ENCODE peak calls at places on chromosome 21, in seven cellular contexts. One of them, this sample, is unnamed.

GRCh38 chr21:26095131-26095530 is 75.4 kb downstream of the APP start:
- DNase-seq in ELF-1: no peak
- DNase-seq in amniotic stem cell: no peak
- DNase-seq in BJ: no peak
- DNase-seq in left lung: no peak
- DNase-seq in heart right ventricle: no peak
- DNase-seq in stimulated activated CD4-positive, alpha-beta T cell treated with anti-CD3 and anti-CD28 coated beads, Interleukin-15, amount 100 ng/mL, for 1 hour: no peak
- DNase-seq in this sample: no peak

GRCh38 chr21:19603011-19603593 is 1199.5 kb upstream of the TMPRSS15 start:
- DNase-seq in ELF-1: no peak
- DNase-seq in amniotic stem cell: no peak
- DNase-seq in BJ: no peak
- DNase-seq in left lung: no peak
- DNase-seq in heart right ventricle: no peak
- DNase-seq in stimulated activated CD4-positive, alpha-beta T cell treated with anti-CD3 and anti-CD28 coated beads, Interleukin-15, amount 100 ng/mL, for 1 hour: no peak
- DNase-seq in this sample: no peak

GRCh38 chr21:42013338-42013737 is 3.2 kb upstream of the ZBTB21 start:
- DNase-seq in ELF-1: no peak
- DNase-seq in amniotic stem cell: no peak
- DNase-seq in BJ: no peak
- DNase-seq in left lung: no peak
- DNase-seq in heart right ventricle: no peak
- DNase-seq in stimulated activated CD4-positive, alpha-beta T cell treated with anti-CD3 and anti-CD28 coated beads, Interleukin-15, amount 100 ng/mL, for 1 hour: no peak
- DNase-seq in this sample: no peak

GRCh38 chr21:33230518-33231324 is 983 bp downstream of the IFNAR2 start:
- DNase-seq in ELF-1: peak; percentile 55
- DNase-seq in amniotic stem cell: no peak
- DNase-seq in BJ: peak; percentile 12
- DNase-seq in left lung: peak; percentile 82
- DNase-seq in heart right ventricle: peak; percentile 64
- DNase-seq in stimulated activated CD4-positive, alpha-beta T cell treated with anti-CD3 and anti-CD28 coated beads, Interleukin-15, amount 100 ng/mL, for 1 hour: no peak
- DNase-seq in this sample: no peak

GRCh38 chr21:39114871-39115658 is 68.2 kb downstream of the PSMG1 start:
- DNase-seq in ELF-1: no peak
- DNase-seq in amniotic stem cell: no peak
- DNase-seq in BJ: no peak
- DNase-seq in left lung: no peak
- DNase-seq in heart right ventricle: no peak
- DNase-seq in stimulated activated CD4-positive, alpha-beta T cell treated with anti-CD3 and anti-CD28 coated beads, Interleukin-15, amount 100 ng/mL, for 1 hour: no peak
- DNase-seq in this sample: no peak

GRCh38 chr21:32733356-32733755 is 5.5 kb upstream of the SYNJ1 start:
- DNase-seq in ELF-1: no peak
- DNase-seq in amniotic stem cell: no peak
- DNase-seq in BJ: no peak
- DNase-seq in left lung: no peak
- DNase-seq in heart right ventricle: no peak
- DNase-seq in stimulated activated CD4-positive, alpha-beta T cell treated with anti-CD3 and anti-CD28 coated beads, Interleukin-15, amount 100 ng/mL, for 1 hour: no peak
- DNase-seq in this sample: no peak

GRCh38 chr21:28588997-28589396 is 403.7 kb downstream of the LTN1 start:
- DNase-seq in ELF-1: no peak
- DNase-seq in amniotic stem cell: no peak
- DNase-seq in BJ: no peak
- DNase-seq in left lung: no peak
- DNase-seq in heart right ventricle: no peak
- DNase-seq in stimulated activated CD4-positive, alpha-beta T cell treated with anti-CD3 and anti-CD28 coated beads, Interleukin-15, amount 100 ng/mL, for 1 hour: no peak
- DNase-seq in this sample: no peak

GRCh38 chr21:36150192-36150711 is 6.4 kb upstream of the DOP1B start:
- DNase-seq in ELF-1: no peak
- DNase-seq in amniotic stem cell: no peak
- DNase-seq in BJ: no peak
- DNase-seq in left lung: no peak
- DNase-seq in heart right ventricle: peak; percentile 48
- DNase-seq in stimulated activated CD4-positive, alpha-beta T cell treated with anti-CD3 and anti-CD28 coated beads, Interleukin-15, amount 100 ng/mL, for 1 hour: no peak
- DNase-seq in this sample: no peak

GRCh38 chr21:42550817-42551216 is 37.2 kb downstream of the SLC37A1 start:
- DNase-seq in ELF-1: no peak
- DNase-seq in amniotic stem cell: no peak
- DNase-seq in BJ: no peak
- DNase-seq in left lung: no peak
- DNase-seq in heart right ventricle: no peak
- DNase-seq in stimulated activated CD4-positive, alpha-beta T cell treated with anti-CD3 and anti-CD28 coated beads, Interleukin-15, amount 100 ng/mL, for 1 hour: no peak
- DNase-seq in this sample: no peak

GRCh38 chr21:44800103-44800502 is 1.5 kb downstream of the UBE2G2 start:
- DNase-seq in ELF-1: no peak
- DNase-seq in amniotic stem cell: no peak
- DNase-seq in BJ: no peak
- DNase-seq in left lung: no peak
- DNase-seq in heart right ventricle: peak; percentile 34
- DNase-seq in stimulated activated CD4-positive, alpha-beta T cell treated with anti-CD3 and anti-CD28 coated beads, Interleukin-15, amount 100 ng/mL, for 1 hour: no peak
- DNase-seq in this sample: no peak

GRCh38 chr21:44969965-44970755 is 30.3 kb downstream of the SLX9 start:
- DNase-seq in ELF-1: peak; percentile 83
- DNase-seq in amniotic stem cell: peak; percentile 12
- DNase-seq in BJ: no peak
- DNase-seq in left lung: peak; percentile 79
- DNase-seq in heart right ventricle: no peak
- DNase-seq in stimulated activated CD4-positive, alpha-beta T cell treated with anti-CD3 and anti-CD28 coated beads, Interleukin-15, amount 100 ng/mL, for 1 hour: no peak
- DNase-seq in this sample: no peak

GRCh38 chr21:34365794-34366193 is 2.0 kb downstream of the KCNE2 start:
- DNase-seq in ELF-1: no peak
- DNase-seq in amniotic stem cell: no peak
- DNase-seq in BJ: no peak
- DNase-seq in left lung: no peak
- DNase-seq in heart right ventricle: no peak
- DNase-seq in stimulated activated CD4-positive, alpha-beta T cell treated with anti-CD3 and anti-CD28 coated beads, Interleukin-15, amount 100 ng/mL, for 1 hour: no peak
- DNase-seq in this sample: no peak

GRCh38 chr21:31397939-31398338 is 53.9 kb upstream of the TIAM1 start:
- DNase-seq in ELF-1: no peak
- DNase-seq in amniotic stem cell: no peak
- DNase-seq in BJ: no peak
- DNase-seq in left lung: no peak
- DNase-seq in heart right ventricle: no peak
- DNase-seq in stimulated activated CD4-positive, alpha-beta T cell treated with anti-CD3 and anti-CD28 coated beads, Interleukin-15, amount 100 ng/mL, for 1 hour: no peak
- DNase-seq in this sample: no peak

GRCh38 chr21:45131537-45131999 is 57.2 kb downstream of the ADARB1 start:
- DNase-seq in ELF-1: no peak
- DNase-seq in amniotic stem cell: no peak
- DNase-seq in BJ: no peak
- DNase-seq in left lung: peak; percentile 69
- DNase-seq in heart right ventricle: no peak
- DNase-seq in stimulated activated CD4-positive, alpha-beta T cell treated with anti-CD3 and anti-CD28 coated beads, Interleukin-15, amount 100 ng/mL, for 1 hour: no peak
- DNase-seq in this sample: no peak

GRCh38 chr21:35025206-35026152 is 23.6 kb downstream of the RUNX1 start:
- DNase-seq in ELF-1: no peak
- DNase-seq in amniotic stem cell: no peak
- DNase-seq in BJ: no peak
- DNase-seq in left lung: no peak
- DNase-seq in heart right ventricle: no peak
- DNase-seq in stimulated activated CD4-positive, alpha-beta T cell treated with anti-CD3 and anti-CD28 coated beads, Interleukin-15, amount 100 ng/mL, for 1 hour: no peak
- DNase-seq in this sample: no peak

GRCh38 chr21:42522771-42523170 is 9.1 kb downstream of the SLC37A1 start:
- DNase-seq in ELF-1: no peak
- DNase-seq in amniotic stem cell: no peak
- DNase-seq in BJ: no peak
- DNase-seq in left lung: no peak
- DNase-seq in heart right ventricle: no peak
- DNase-seq in stimulated activated CD4-positive, alpha-beta T cell treated with anti-CD3 and anti-CD28 coated beads, Interleukin-15, amount 100 ng/mL, for 1 hour: no peak
- DNase-seq in this sample: no peak

GRCh38 chr21:14630556-14631069 is 84.5 kb upstream of the SAMSN1 start:
- DNase-seq in ELF-1: no peak
- DNase-seq in amniotic stem cell: no peak
- DNase-seq in BJ: no peak
- DNase-seq in left lung: no peak
- DNase-seq in heart right ventricle: no peak
- DNase-seq in stimulated activated CD4-positive, alpha-beta T cell treated with anti-CD3 and anti-CD28 coated beads, Interleukin-15, amount 100 ng/mL, for 1 hour: no peak
- DNase-seq in this sample: no peak

GRCh38 chr21:26449161-26449560 is 123.9 kb downstream of the CYYR1 start:
- DNase-seq in ELF-1: no peak
- DNase-seq in amniotic stem cell: no peak
- DNase-seq in BJ: peak; percentile 27
- DNase-seq in left lung: no peak
- DNase-seq in heart right ventricle: no peak
- DNase-seq in stimulated activated CD4-positive, alpha-beta T cell treated with anti-CD3 and anti-CD28 coated beads, Interleukin-15, amount 100 ng/mL, for 1 hour: no peak
- DNase-seq in this sample: no peak

This sample was measured in ovary.